ENCODE peak calls at places on chromosomes 2 and 18, in nine cellular contexts. D is nephron progenitor cell, S is cardiac fibroblast, R is spleen, G is endodermal cell, B is choroid plexus epithelial cell, W is AG04450, O is HFF-Myc, I is neural crest cell. J is an unnamed sample.

GRCh38 chr2:143686585-143687164 is 557.5 kb downstream of the ARHGAP15 start:
- DNase-seq in R (no peak), D (no peak), S (peak), G (no peak), I (no peak), W (peak), O (peak), B (peak), J (no peak)

GRCh38 chr2:24049485-24050021 is at the start of gene FKBP1B:
- DNase-seq in R (peak), B (peak), I (peak), S (peak), D (peak), G (peak), W (no peak), O (peak), J (no peak)

GRCh38 chr2:201735486-201735885 is 37.0 kb upstream of the MPP4 start:
- DNase-seq in R (no peak), G (no peak), I (no peak), D (no peak), W (no peak), B (peak), O (no peak), S (no peak), J (no peak)

GRCh38 chr2:33377048-33377447 is 99.4 kb upstream of the RASGRP3 start:
- DNase-seq in O (no peak), I (no peak), D (no peak), R (no peak), W (no peak), G (no peak), S (peak), B (no peak), J (no peak)

GRCh38 chr2:108396845-108397244 is 19.1 kb downstream of the SULT1C4 start:
- DNase-seq in O (no peak), R (no peak), G (peak), W (no peak), B (peak), D (no peak), S (peak), I (no peak), J (no peak)

GRCh38 chr2:227509086-227509485 is 37.1 kb downstream of the AGFG1 start:
- DNase-seq in O (no peak), W (no peak), D (no peak), I (no peak), S (no peak), B (no peak), R (no peak), G (no peak), J (no peak)

GRCh38 chr18:48539406-48540328 is 836 bp downstream of the CTIF start:
- DNase-seq in W (no peak), O (no peak), B (peak), S (peak), D (peak), R (peak), G (peak), I (peak), J (no peak)

GRCh38 chr2:99697811-99698568 is 208.2 kb upstream of the REV1 start:
- DNase-seq in G (no peak), W (peak), D (no peak), R (no peak), O (peak), S (peak), I (no peak), B (peak), J (no peak)

GRCh38 chr2:231884438-231885140 is 41.6 kb downstream of the NPPC start:
- DNase-seq in I (no peak), D (no peak), S (no peak), R (peak), G (no peak), O (no peak), W (no peak), B (no peak), J (peak)

GRCh38 chr2:139791330-139791729 is 1011.1 kb upstream of the NXPH2 start:
- DNase-seq in O (no peak), I (no peak), G (no peak), S (no peak), R (no peak), W (no peak), B (no peak), D (no peak), J (no peak)

GRCh38 chr2:54568876-54569298 is 112.8 kb downstream of the SPTBN1 start:
- DNase-seq in I (no peak), R (no peak), W (no peak), B (no peak), S (peak), G (no peak), O (no peak), D (no peak), J (no peak)

GRCh38 chr2:200225943-200226342 is 80.5 kb upstream of the SPATS2L start:
- DNase-seq in D (no peak), W (no peak), R (no peak), G (no peak), B (peak), O (no peak), I (no peak), S (peak), J (no peak)

GRCh38 chr2:19288291-19288690 is 70.1 kb downstream of the OSR1 start:
- DNase-seq in R (no peak), G (no peak), B (no peak), D (no peak), O (no peak), S (no peak), W (no peak), I (no peak), J (no peak)

GRCh38 chr2:102672124-102672786 is 52.9 kb downstream of the SLC9A2 start:
- DNase-seq in R (no peak), S (no peak), I (no peak), G (no peak), O (no peak), D (no peak), W (no peak), B (no peak), J (no peak)

GRCh38 chr2:129658430-129658829 is 321.0 kb upstream of the RAB6C start:
- DNase-seq in W (no peak), B (no peak), R (no peak), G (no peak), D (no peak), I (no peak), S (no peak), O (no peak), J (no peak)

GRCh38 chr2:59458862-59459261 is 1094.6 kb downstream of the BCL11A start:
- DNase-seq in W (no peak), S (no peak), D (no peak), B (no peak), I (no peak), G (peak), O (no peak), R (no peak), J (no peak)

GRCh38 chr18:1421502-1421901 is 516.8 kb downstream of the ADCYAP1 start:
- DNase-seq in S (no peak), I (no peak), R (no peak), B (no peak), O (no peak), D (no peak), W (no peak), G (no peak), J (no peak)

GRCh38 chr18:62788111-62788510 is 72.8 kb downstream of the PHLPP1 start:
- DNase-seq in I (no peak), B (no peak), G (peak), D (no peak), O (no peak), S (no peak), R (no peak), W (no peak), J (no peak)

GRCh38 chr18:13223341-13224148 is 5.0 kb downstream of the LDLRAD4 start:
- DNase-seq in S (no peak), I (no peak), O (no peak), W (no peak), R (no peak), B (no peak), G (no peak), D (no peak), J (no peak)

GRCh38 chr2:228674155-228674554 is 492.7 kb upstream of the SPHKAP start:
- DNase-seq in I (no peak), W (no peak), G (no peak), B (no peak), O (no peak), D (no peak), S (no peak), R (no peak), J (no peak)

GRCh38 chr2:172094319-172095145 is 8.2 kb downstream of the DLX2 start:
- DNase-seq in B (no peak), O (no peak), I (peak), S (no peak), D (no peak), W (no peak), G (peak), R (peak), J (no peak)

GRCh38 chr2:172096661-172097547 is 5.8 kb downstream of the DLX2 start:
- DNase-seq in R (no peak), B (peak), D (no peak), W (no peak), G (peak), S (peak), O (no peak), I (peak), J (no peak)

GRCh38 chr2:172095146-172095904 is 7.4 kb downstream of the DLX2 start:
- DNase-seq in W (peak), R (peak), I (peak), G (peak), D (no peak), B (peak), S (peak), O (no peak), J (no peak)

GRCh38 chr2:172097557-172098131 is 5.1 kb downstream of the DLX2 start:
- DNase-seq in I (no peak), B (no peak), G (no peak), R (no peak), W (no peak), S (no peak), O (no peak), D (no peak), J (no peak)

DNA sequence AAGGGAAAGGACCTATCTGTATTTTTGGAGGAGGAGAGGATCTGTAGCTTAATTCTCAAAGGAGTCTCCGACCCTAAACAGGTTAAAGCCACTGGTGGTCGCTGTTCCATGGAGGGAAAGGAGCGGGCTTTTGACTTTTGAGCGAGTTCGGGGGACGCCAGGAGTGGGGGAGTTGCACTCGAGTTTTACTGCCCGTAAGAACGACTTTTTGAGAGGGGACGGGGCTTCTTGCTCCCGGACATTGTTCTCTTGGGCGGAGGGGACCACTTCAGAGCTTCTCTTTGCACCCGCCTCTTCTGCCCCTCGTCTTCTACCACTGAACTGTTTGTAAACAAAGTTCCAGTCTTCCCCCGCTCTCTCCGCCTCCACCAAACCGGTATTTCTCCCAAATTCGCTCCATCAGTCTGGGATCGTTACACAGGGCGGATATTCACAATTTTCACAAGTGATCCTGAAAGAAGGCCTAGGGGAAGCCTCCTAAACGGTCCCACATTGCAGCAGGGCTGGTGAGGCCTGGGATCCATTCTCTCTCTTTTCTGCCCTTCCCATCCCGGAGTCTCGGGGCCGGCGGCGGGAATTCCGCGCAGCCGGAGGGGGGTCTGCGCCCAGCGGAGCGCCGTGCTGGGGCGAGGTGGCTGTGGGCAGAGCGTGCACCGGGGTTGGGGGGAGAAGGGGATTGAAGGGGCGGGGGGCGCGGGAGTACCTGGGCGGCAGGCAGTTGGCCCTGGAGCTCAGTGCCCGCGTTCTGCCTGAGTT is 6.6 kb downstream of the DLX2 start:
- DNase-seq in O (no peak), S (no peak), G (peak), D (no peak), B (no peak), R (peak), I (peak), W (no peak), J (no peak)
- TF ChIP-seq CTCF in O (peak), S (no peak), G (peak), D (peak), B (peak), R (no peak), I (peak), W (peak), J (peak)

GRCh38 chr2:9560628-9561027 is 5.0 kb upstream of the ADAM17 start:
- DNase-seq in O (no peak), D (no peak), R (no peak), W (no peak), I (no peak), G (no peak), S (no peak), B (no peak), J (no peak)
- TF ChIP-seq CTCF in O (no peak), D (no peak), R (no peak), W (no peak), I (no peak), G (no peak), S (no peak), B (no peak), J (no peak)

GRCh38 chr2:155162494-155162893 is 464.0 kb downstream of the KCNJ3 start:
- DNase-seq in B (no peak), S (no peak), R (no peak), I (no peak), O (no peak), W (no peak), G (no peak), D (no peak), J (no peak)
- TF ChIP-seq CTCF in B (no peak), S (no peak), R (no peak), I (no peak), O (no peak), W (no peak), G (no peak), D (no peak), J (no peak)

GRCh38 chr2:72412214-72412613 is 264.6 kb upstream of the CYP26B1 start:
- DNase-seq in G (no peak), D (no peak), S (no peak), I (no peak), R (no peak), O (no peak), B (no peak), W (no peak), J (no peak)
- TF ChIP-seq CTCF in G (no peak), D (no peak), S (no peak), I (no peak), R (no peak), O (no peak), B (no peak), W (no peak), J (no peak)

GRCh38 chr2:176832086-176832485 is 380.5 kb upstream of the HNRNPA3 start:
- DNase-seq in D (no peak), S (no peak), I (no peak), R (no peak), O (no peak), B (no peak), G (no peak), W (no peak), J (no peak)
- TF ChIP-seq CTCF in D (no peak), S (no peak), I (no peak), R (no peak), O (no peak), B (no peak), G (no peak), W (no peak), J (no peak)